ENCODE peak calls at places on chromosome 20, in five cellular contexts. H is H1, X is GM12878, B is HepG2, D is K562. A is an unnamed sample.

GRCh38 chr20:61459705-61460104 is 207.6 kb downstream of the CDH4 start:
- DNase-seq in H (no peak), D (no peak), B (no peak), X (no peak), A (no peak)

GRCh38 chr20:43914286-43914685 is 366 bp upstream of the TOX2 start:
- DNase-seq in B (no peak), X (no peak), H (no peak), D (no peak), A (no peak)

GRCh38 chr20:12175538-12175937 is 257.8 kb downstream of the BTBD3 start:
- DNase-seq in H (no peak), X (no peak), D (no peak), B (no peak), A (no peak)

GRCh38 chr20:62523473-62524203 is 47.8 kb upstream of the GATA5 start:
- DNase-seq in B (peak; percentile 80), H (no peak), X (no peak), D (peak; percentile 99), A (peak; percentile 49)

GRCh38 chr20:5513975-5514516 is 197.3 kb upstream of the PROKR2 start:
- DNase-seq in D (no peak), H (no peak), X (no peak), B (peak; percentile 99), A (peak; percentile 68)

GRCh38 chr20:63101781-63102719 is 95.3 kb upstream of the BHLHE23 start:
- DNase-seq in H (peak; percentile 65), B (no peak), X (no peak), D (no peak), A (no peak)

GRCh38 chr20:58393299-58393698 is 4.3 kb downstream of the VAPB start:
- DNase-seq in H (no peak), B (no peak), D (no peak), X (no peak), A (no peak)

GRCh38 chr20:40265872-40266533 is 423.0 kb downstream of the MAFB start:
- DNase-seq in D (no peak), X (no peak), B (peak; percentile 35), H (no peak), A (no peak)

GRCh38 chr20:21103582-21104465 is 2.3 kb downstream of the LINC00237 start:
- DNase-seq in B (no peak), D (no peak), X (no peak), H (peak; percentile 59), A (no peak)

GRCh38 chr20:21435576-21435975 is 38.2 kb upstream of the NKX2-4 start:
- DNase-seq in B (no peak), X (no peak), D (no peak), H (no peak), A (no peak)

GRCh38 chr20:13200767-13201500 is 20.1 kb upstream of the ISM1 start:
- DNase-seq in X (no peak), D (no peak), B (no peak), H (no peak), A (no peak)

GRCh38 chr20:16488086-16488485 is 85.2 kb downstream of the KIF16B start:
- DNase-seq in D (no peak), H (no peak), B (no peak), X (no peak), A (no peak)

GRCh38 chr20:15942130-15942529 is 631.1 kb downstream of the KIF16B start:
- DNase-seq in X (no peak), B (no peak), D (no peak), H (no peak), A (no peak)

GRCh38 chr20:49886571-49887203 is 28.6 kb downstream of the SPATA2 start:
- DNase-seq in H (no peak), B (no peak), X (no peak), D (no peak), A (no peak)

GRCh38 chr20:62928246-62928939 is 2.1 kb upstream of the DIDO1 start:
- DNase-seq in X (no peak), H (no peak), D (no peak), B (no peak), A (no peak)

GRCh38 chr20:55139173-55139765 is 663.9 kb downstream of the DOK5 start:
- DNase-seq in X (no peak), H (no peak), D (no peak), B (no peak), A (no peak)

GRCh38 chr20:36569847-36570429 is 3.5 kb upstream of the TGIF2 start:
- DNase-seq in H (no peak), X (no peak), B (no peak), D (peak; percentile 56), A (no peak)

GRCh38 chr20:58719258-58719657 is 26.7 kb downstream of the NPEPL1 start:
- DNase-seq in D (no peak), X (no peak), B (no peak), H (peak; percentile 39), A (no peak)

GRCh38 chr20:63106108-63106764 is 99.5 kb upstream of the BHLHE23 start:
- DNase-seq in H (no peak), X (no peak), D (no peak), B (no peak), A (no peak)

GRCh38 chr20:46202758-46203509 is 84.8 kb downstream of the CD40 start:
- DNase-seq in X (no peak), B (no peak), D (no peak), H (no peak), A (no peak)

GRCh38 chr20:7596541-7596940 is 343.7 kb downstream of the HAO1 start:
- DNase-seq in D (no peak), H (no peak), X (no peak), B (no peak), A (no peak)

GRCh38 chr20:2421247-2421646 is 40.5 kb downstream of the TGM6 start:
- DNase-seq in D (no peak), H (no peak), B (no peak), X (no peak), A (peak; percentile 21)

GRCh38 chr20:50247196-50248094 is 56.8 kb downstream of the CEBPB start:
- DNase-seq in H (no peak), B (no peak), D (no peak), X (no peak), A (no peak)

GRCh38 chr20:50434653-50435396 is 75.4 kb upstream of the PTPN1 start:
- DNase-seq in X (no peak), B (peak; percentile 68), D (no peak), H (no peak), A (no peak)

GRCh38 chr20:38939686-38940085 is 13.5 kb downstream of the FAM83D start:
- DNase-seq in X (no peak), B (no peak), D (no peak), H (no peak), A (no peak)

GRCh38 chr20:63279931-63280330 is 7.3 kb downstream of the ARFGAP1 start:
- DNase-seq in B (no peak), X (no peak), H (no peak), D (no peak), A (no peak)

GRCh38 chr20:18852318-18852717 is 38.7 kb downstream of the SCP2D1 start:
- DNase-seq in H (no peak), X (no peak), B (no peak), D (no peak), A (no peak)

GRCh38 chr20:50635676-50636600 is 55.4 kb downstream of the RIPOR3 start:
- DNase-seq in X (no peak), B (peak; percentile 77), H (peak; percentile 99), D (peak; percentile 93), A (peak; percentile 67)

GRCh38 chr20:62596486-62596885 is 45.8 kb upstream of the SLCO4A1 start:
- DNase-seq in D (no peak), H (no peak), B (no peak), X (no peak), A (no peak)

GRCh38 chr20:25195962-25196700 is 619 bp downstream of the ENTPD6 start:
- DNase-seq in B (peak; percentile 42), H (peak; percentile 74), D (peak; percentile 14), X (no peak), A (peak; percentile 28)
- TF ChIP-seq POLR2A in B (no peak), H (no peak), D (no peak), X (no peak), A (no peak)

GRCh38 chr20:34574861-34575260 is 16.3 kb downstream of the MAP1LC3A start:
- DNase-seq in X (no peak), D (no peak), H (no peak), B (no peak), A (no peak)
- TF ChIP-seq ATF3 in X (no peak), D (no peak), H (no peak), B (no peak), A (no peak)

GRCh38 chr20:33443006-33443511 is 504 bp downstream of the SNTA1 start:
- DNase-seq in B (no peak), H (no peak), D (peak; percentile 50), X (no peak), A (no peak)

GRCh38 chr20:33442136-33443005 is 1.2 kb downstream of the SNTA1 start:
- DNase-seq in X (no peak), H (no peak), B (no peak), D (peak; percentile 22), A (no peak)

GRCh38 chr20:33444797-33445560 is 1.4 kb upstream of the SNTA1 start:
- DNase-seq in H (no peak), B (peak; percentile 75), X (no peak), D (peak; percentile 1), A (no peak)

GRCh38 chr20:33441142-33441955 is 2.2 kb downstream of the SNTA1 start:
- DNase-seq in H (no peak), B (peak; percentile 71), D (peak; percentile 62), X (no peak), A (no peak)

DNA sequence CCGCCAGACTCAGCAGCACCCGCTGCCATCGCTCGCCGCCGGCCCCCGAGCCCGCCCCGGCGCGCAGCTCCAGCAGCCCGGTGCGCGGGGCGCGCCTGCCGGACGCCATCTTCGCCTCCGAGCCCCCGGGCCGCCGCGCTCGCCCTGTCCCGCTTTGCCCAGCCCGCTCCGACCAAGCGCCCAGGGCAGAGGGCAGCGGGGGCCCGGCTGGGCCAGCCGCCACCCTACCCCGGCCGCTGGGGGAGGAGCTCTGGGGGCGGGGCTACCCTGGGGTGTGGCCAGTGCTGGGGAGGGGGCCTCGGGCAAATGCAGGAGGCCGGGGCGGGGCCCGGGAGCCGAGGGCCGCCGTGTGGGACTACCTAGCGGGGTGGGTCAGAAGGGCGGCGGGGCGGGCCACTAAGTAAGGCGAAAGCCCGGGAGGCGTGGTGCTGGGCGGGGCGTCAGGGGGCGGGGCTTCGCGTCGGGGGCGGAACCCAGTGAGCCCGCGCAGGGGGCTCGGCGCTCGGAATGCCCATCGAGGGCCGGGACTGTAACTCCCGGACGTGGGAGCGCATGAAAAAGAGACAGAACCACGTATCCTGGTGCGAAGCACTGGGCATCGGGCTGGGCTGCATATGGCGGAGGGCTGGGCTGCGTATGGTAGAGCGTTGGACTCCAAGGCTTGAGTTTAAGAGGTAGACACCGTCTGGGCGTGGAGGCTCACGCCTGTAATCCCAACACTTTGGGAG is at the start of gene SNTA1:
- DNase-seq in D (peak; percentile 98), X (no peak), B (peak; percentile 92), H (peak; percentile 94), A (no peak)
- TF ChIP-seq POLR2A in D (peak; percentile 44), X (no peak), B (no peak), H (no peak), A (no peak)

GRCh38 chr20:48819089-48819488 is 8.7 kb downstream of the PREX1 start:
- DNase-seq in X (no peak), B (no peak), H (no peak), D (no peak), A (no peak)

GRCh38 chr20:48818031-48818370 is 9.8 kb downstream of the PREX1 start:
- DNase-seq in H (no peak), D (no peak), B (no peak), X (no peak), A (no peak)

GRCh38 chr20:48819813-48820648 is 7.8 kb downstream of the PREX1 start:
- DNase-seq in B (no peak), H (no peak), X (no peak), D (no peak), A (no peak)

GRCh38 chr20:48817367-48818030 is 10.3 kb downstream of the PREX1 start:
- DNase-seq in X (no peak), D (no peak), H (no peak), B (no peak), A (no peak)

GRCh38 chr20:48818481-48818987 is 9.3 kb downstream of the PREX1 start:
- DNase-seq in H (no peak), B (no peak), D (no peak), X (peak; percentile 59), A (no peak)
- TF ChIP-seq ATF3 in H (no peak), B (no peak), D (no peak), X (no peak), A (no peak)

A was measured in HCT116.